ENCODE peak calls at places on chromosomes 16 and 17, in six cellular contexts. M is iPS-NIHi11; J is H54; S is GM23248; C is activated naive CD4-positive, alpha-beta T cell treated with anti-CD3 and anti-CD28 coated beads, Interleukin-2, amount 50 U/mL, for 16 hours; G is DMS53. V is an unnamed sample.

GRCh38 chr17:10059684-10060211 is 138.7 kb downstream of the GAS7 start:
- DNase-seq in C (no peak), S (peak), J (no peak), M (no peak), G (no peak), V (no peak)

GRCh38 chr17:50055055-50055425 is 870 bp upstream of the ITGA3 start:
- DNase-seq in J (no peak), S (peak), M (peak), C (no peak), G (peak), V (peak)

GRCh38 chr16:56606688-56607618 is 1.4 kb upstream of the MT2A start:
- DNase-seq in S (peak), M (peak), C (no peak), G (peak), J (peak), V (no peak)

GRCh38 chr16:86848821-86849220 is 270.5 kb downstream of the FOXL1 start:
- DNase-seq in G (no peak), S (no peak), M (no peak), C (no peak), J (no peak), V (no peak)

GRCh38 chr17:58741121-58741625 is 14.5 kb upstream of the PPM1E start:
- DNase-seq in S (peak), C (no peak), J (no peak), G (no peak), M (no peak), V (no peak)

GRCh38 chr17:17636456-17636855 is 44.8 kb upstream of the RAI1 start:
- DNase-seq in S (no peak), G (no peak), M (no peak), J (no peak), C (no peak), V (no peak)

GRCh38 chr17:34025179-34025551 is 229.9 kb upstream of the CCL2 start:
- DNase-seq in G (no peak), C (no peak), S (no peak), J (no peak), M (no peak), V (no peak)

GRCh38 chr17:9707917-9708316 is 62.6 kb downstream of the USP43 start:
- DNase-seq in G (no peak), J (no peak), S (no peak), M (no peak), C (no peak), V (no peak)

GRCh38 chr16:23597003-23597756 is 1.1 kb upstream of the NDUFAB1 start:
- DNase-seq in C (no peak), G (peak), M (peak), J (no peak), S (peak), V (peak)

GRCh38 chr16:68233085-68233834 is 2.7 kb downstream of the ESRP2 start:
- DNase-seq in S (no peak), C (no peak), M (no peak), J (no peak), G (peak), V (no peak)

GRCh38 chr17:60160829-60161501 is 11.2 kb downstream of the CA4 start:
- DNase-seq in G (no peak), S (no peak), J (no peak), C (no peak), M (peak), V (no peak)